ENCODE peak calls at places on chromosomes 4 and X, in five cellular contexts. One of them, this sample, is unnamed.

GRCh38 chr4:31005037-31005436 is 284.9 kb downstream of the PCDH7 start:
- DNase-seq in HepG2: no peak
- DNase-seq in A549: no peak
- DNase-seq in GM23338: no peak
- DNase-seq in K562: no peak
- DNase-seq in this sample: no peak

GRCh38 chr4:89306486-89307184 is 965 bp downstream of the GPRIN3 start:
- DNase-seq in HepG2: no peak
- DNase-seq in A549: no peak
- DNase-seq in GM23338: no peak
- DNase-seq in K562: no peak
- DNase-seq in this sample: no peak

GRCh38 chr4:150199056-150199455 is 120.8 kb downstream of the DCLK2 start:
- DNase-seq in HepG2: no peak
- DNase-seq in A549: no peak
- DNase-seq in GM23338: no peak
- DNase-seq in K562: no peak
- DNase-seq in this sample: no peak

GRCh38 chr4:168759321-168759720 is 250.7 kb downstream of the CBR4 start:
- DNase-seq in HepG2: no peak
- DNase-seq in A549: no peak
- DNase-seq in GM23338: no peak
- DNase-seq in K562: no peak
- DNase-seq in this sample: no peak

GRCh38 chrX:114344756-114345155 is 239.1 kb upstream of the HTR2C start:
- DNase-seq in HepG2: peak; percentile 3
- DNase-seq in A549: peak; percentile 1
- DNase-seq in GM23338: peak; percentile 68
- DNase-seq in K562: peak; percentile 25
- DNase-seq in this sample: no peak

GRCh38 chrX:97016106-97016505 is 132.4 kb downstream of the RPA4 start:
- DNase-seq in HepG2: no peak
- DNase-seq in A549: no peak
- DNase-seq in GM23338: no peak
- DNase-seq in K562: no peak
- DNase-seq in this sample: no peak

GRCh38 chr4:112519689-112520597 is 4.0 kb upstream of the NEUROG2 start:
- DNase-seq in HepG2: no peak
- DNase-seq in A549: no peak
- DNase-seq in GM23338: peak; percentile 78
- DNase-seq in K562: no peak
- DNase-seq in this sample: no peak

GRCh38 chr4:54539500-54540029 is 118.2 kb upstream of the KIT start:
- DNase-seq in HepG2: peak; percentile 6
- DNase-seq in A549: peak; percentile 6
- DNase-seq in GM23338: peak; percentile 80
- DNase-seq in K562: peak; percentile 20
- DNase-seq in this sample: no peak

GRCh38 chr4:25919676-25920075 is 5.7 kb downstream of the SMIM20 start:
- DNase-seq in HepG2: peak; percentile 91
- DNase-seq in A549: no peak
- DNase-seq in GM23338: no peak
- DNase-seq in K562: peak; percentile 20
- DNase-seq in this sample: no peak

GRCh38 chr4:111602848-111603247 is 542.4 kb upstream of the FAM241A start:
- DNase-seq in HepG2: no peak
- DNase-seq in A549: no peak
- DNase-seq in GM23338: peak; percentile 18
- DNase-seq in K562: no peak
- DNase-seq in this sample: no peak

GRCh38 chr4:153131478-153132069 is 72.7 kb upstream of the TRIM2 start:
- DNase-seq in HepG2: no peak
- DNase-seq in A549: no peak
- DNase-seq in GM23338: peak; percentile 41
- DNase-seq in K562: no peak
- DNase-seq in this sample: no peak

GRCh38 chr4:67785528-67785927 is 31.3 kb upstream of the GNRHR start:
- DNase-seq in HepG2: no peak
- DNase-seq in A549: no peak
- DNase-seq in GM23338: no peak
- DNase-seq in K562: no peak
- DNase-seq in this sample: no peak

GRCh38 chr4:88144048-88144447 is 14.4 kb downstream of the ABCG2 start:
- DNase-seq in HepG2: no peak
- DNase-seq in A549: no peak
- DNase-seq in GM23338: peak; percentile 71
- DNase-seq in K562: no peak
- DNase-seq in this sample: no peak

GRCh38 chr4:88144866-88145300 is 13.6 kb downstream of the ABCG2 start:
- DNase-seq in HepG2: no peak
- DNase-seq in A549: no peak
- DNase-seq in GM23338: no peak
- DNase-seq in K562: no peak
- DNase-seq in this sample: no peak

GRCh38 chr4:88146891-88147290 is 11.5 kb downstream of the ABCG2 start:
- DNase-seq in HepG2: no peak
- DNase-seq in A549: no peak
- DNase-seq in GM23338: no peak
- DNase-seq in K562: no peak
- DNase-seq in this sample: no peak

GRCh38 chr4:88147799-88148217 is 10.6 kb downstream of the ABCG2 start:
- DNase-seq in HepG2: peak; percentile 19
- DNase-seq in A549: no peak
- DNase-seq in GM23338: peak; percentile 30
- DNase-seq in K562: no peak
- DNase-seq in this sample: no peak

DNA sequence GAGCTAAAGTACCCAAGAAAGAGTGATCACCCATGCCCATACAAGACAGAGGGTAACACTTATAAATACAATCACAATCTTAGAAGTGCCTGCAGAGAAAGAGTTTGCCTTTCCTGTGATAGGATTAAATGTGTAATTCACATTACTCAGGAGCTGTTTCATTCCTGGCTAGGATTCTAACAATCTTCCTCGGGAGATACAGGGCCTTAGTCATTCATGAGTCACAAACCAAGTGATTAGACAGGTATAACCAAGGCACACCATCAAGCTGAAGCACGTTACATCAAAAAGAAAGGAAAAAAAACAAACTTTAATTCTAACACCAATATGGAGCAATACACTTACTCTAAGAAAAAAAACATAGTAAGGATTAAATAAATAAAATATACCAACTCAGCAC is 14.9 kb downstream of the ABCG2 start:
- DNase-seq in HepG2: no peak
- DNase-seq in A549: peak; percentile 46
- DNase-seq in GM23338: no peak
- DNase-seq in K562: no peak
- DNase-seq in this sample: no peak
- TF ChIP-seq JUNB in HepG2: no peak
- TF ChIP-seq JUNB in A549: peak; percentile 72
- TF ChIP-seq JUNB in GM23338: no peak
- TF ChIP-seq JUNB in K562: no peak
- TF ChIP-seq JUNB in this sample: no peak

DNA sequence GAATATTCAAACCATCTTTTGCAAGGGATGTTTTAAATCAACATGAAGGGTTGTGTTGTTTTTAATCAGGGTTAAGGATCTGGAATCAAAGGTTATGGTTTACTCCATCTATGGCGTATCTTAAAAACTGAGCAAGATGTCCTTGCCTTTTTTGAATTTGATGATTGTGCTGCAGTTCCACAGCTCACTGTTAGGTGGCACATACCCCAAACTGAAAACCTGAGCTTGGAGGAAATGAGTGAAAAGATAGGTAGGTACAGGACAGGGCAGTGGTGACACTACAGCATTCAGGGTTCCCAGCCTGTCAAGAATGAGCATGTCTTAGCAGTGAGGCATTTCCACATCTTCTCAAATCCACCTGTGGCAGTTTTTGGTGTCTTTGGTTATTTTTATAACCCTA is 13.1 kb upstream of the EOLA1 start:
- DNase-seq in HepG2: peak; percentile 21
- DNase-seq in A549: peak; percentile 20
- DNase-seq in GM23338: peak; percentile 45
- DNase-seq in K562: peak; percentile 29
- DNase-seq in this sample: no peak
- TF ChIP-seq JUNB in HepG2: no peak
- TF ChIP-seq JUNB in A549: no peak
- TF ChIP-seq JUNB in GM23338: no peak
- TF ChIP-seq JUNB in K562: no peak
- TF ChIP-seq JUNB in this sample: no peak

GRCh38 chr4:1401409-1402020 is 4.7 kb downstream of the NKX1-1 start:
- DNase-seq in HepG2: no peak
- DNase-seq in A549: no peak
- DNase-seq in GM23338: no peak
- DNase-seq in K562: no peak
- DNase-seq in this sample: no peak
- TF ChIP-seq JUNB in HepG2: no peak
- TF ChIP-seq JUNB in A549: no peak
- TF ChIP-seq JUNB in GM23338: no peak
- TF ChIP-seq JUNB in K562: no peak
- TF ChIP-seq JUNB in this sample: no peak

DNA sequence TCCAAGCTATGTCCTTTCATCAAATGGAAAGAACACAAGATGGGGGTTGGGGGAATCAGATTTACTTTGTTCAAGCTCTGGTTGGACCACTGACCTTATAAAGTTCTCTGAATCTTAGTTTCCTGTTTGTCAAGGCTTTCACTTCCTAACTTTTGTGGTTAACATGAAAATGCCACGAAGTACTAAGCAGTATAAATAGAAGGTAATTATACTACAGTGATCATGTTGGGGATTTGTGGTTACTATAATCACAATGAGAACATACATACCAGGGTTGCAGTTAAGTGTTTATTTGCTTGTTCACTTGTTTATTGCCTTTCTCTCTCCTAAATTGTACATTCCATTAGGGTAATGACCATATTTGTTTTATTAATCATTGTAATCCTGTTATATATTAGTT is 53.2 kb downstream of the SPRY1 start:
- DNase-seq in HepG2: peak; percentile 46
- DNase-seq in A549: no peak
- DNase-seq in GM23338: no peak
- DNase-seq in K562: no peak
- DNase-seq in this sample: peak; percentile 51
- TF ChIP-seq JUNB in HepG2: no peak
- TF ChIP-seq JUNB in A549: no peak
- TF ChIP-seq JUNB in GM23338: no peak
- TF ChIP-seq JUNB in K562: no peak
- TF ChIP-seq JUNB in this sample: no peak

DNA sequence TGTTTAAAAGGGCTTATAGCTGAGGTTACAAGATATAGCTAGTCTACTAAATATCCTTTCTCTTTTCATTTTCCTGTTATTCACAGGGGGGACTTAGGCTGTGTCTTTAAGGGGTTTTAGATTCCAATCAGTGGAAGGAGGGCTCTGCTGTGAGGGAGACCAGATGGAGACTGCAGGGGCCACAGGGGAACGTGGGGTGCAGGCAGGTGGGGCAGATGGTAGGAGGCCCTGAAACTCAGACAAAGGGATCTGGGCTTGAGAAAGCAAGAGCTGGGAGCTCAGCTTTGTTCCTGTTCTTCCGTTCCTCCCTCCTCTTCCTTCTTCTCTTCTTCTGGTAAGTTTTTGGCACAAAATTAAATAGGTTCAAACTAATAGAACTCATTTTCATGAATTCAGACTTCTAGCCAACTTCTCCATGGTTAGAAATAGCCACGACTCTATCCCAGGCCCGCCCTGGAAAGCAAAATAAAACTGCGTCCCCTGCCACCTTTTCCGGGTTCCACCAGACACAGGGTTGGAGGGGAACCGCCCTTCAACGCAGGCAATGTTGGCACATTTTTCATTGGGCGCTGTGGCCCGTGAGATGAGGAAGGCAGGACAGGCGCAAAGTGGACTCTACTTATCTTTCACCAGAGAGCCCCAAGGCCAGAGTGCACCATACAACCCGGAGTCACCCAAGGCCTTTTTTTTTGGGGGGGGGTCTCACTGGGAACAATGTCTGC is 3.5 kb upstream of the TMSB4X start:
- DNase-seq in HepG2: no peak
- DNase-seq in A549: no peak
- DNase-seq in GM23338: no peak
- DNase-seq in K562: no peak
- DNase-seq in this sample: no peak
- TF ChIP-seq JUNB in HepG2: no peak
- TF ChIP-seq JUNB in A549: no peak
- TF ChIP-seq JUNB in GM23338: no peak
- TF ChIP-seq JUNB in K562: no peak
- TF ChIP-seq JUNB in this sample: no peak

GRCh38 chr4:147786531-147786930 is 54.6 kb downstream of the ARHGAP10 start:
- DNase-seq in HepG2: no peak
- DNase-seq in A549: no peak
- DNase-seq in GM23338: no peak
- DNase-seq in K562: no peak
- DNase-seq in this sample: no peak
- TF ChIP-seq JUNB in HepG2: no peak
- TF ChIP-seq JUNB in A549: no peak
- TF ChIP-seq JUNB in GM23338: no peak
- TF ChIP-seq JUNB in K562: no peak
- TF ChIP-seq JUNB in this sample: no peak

DNA sequence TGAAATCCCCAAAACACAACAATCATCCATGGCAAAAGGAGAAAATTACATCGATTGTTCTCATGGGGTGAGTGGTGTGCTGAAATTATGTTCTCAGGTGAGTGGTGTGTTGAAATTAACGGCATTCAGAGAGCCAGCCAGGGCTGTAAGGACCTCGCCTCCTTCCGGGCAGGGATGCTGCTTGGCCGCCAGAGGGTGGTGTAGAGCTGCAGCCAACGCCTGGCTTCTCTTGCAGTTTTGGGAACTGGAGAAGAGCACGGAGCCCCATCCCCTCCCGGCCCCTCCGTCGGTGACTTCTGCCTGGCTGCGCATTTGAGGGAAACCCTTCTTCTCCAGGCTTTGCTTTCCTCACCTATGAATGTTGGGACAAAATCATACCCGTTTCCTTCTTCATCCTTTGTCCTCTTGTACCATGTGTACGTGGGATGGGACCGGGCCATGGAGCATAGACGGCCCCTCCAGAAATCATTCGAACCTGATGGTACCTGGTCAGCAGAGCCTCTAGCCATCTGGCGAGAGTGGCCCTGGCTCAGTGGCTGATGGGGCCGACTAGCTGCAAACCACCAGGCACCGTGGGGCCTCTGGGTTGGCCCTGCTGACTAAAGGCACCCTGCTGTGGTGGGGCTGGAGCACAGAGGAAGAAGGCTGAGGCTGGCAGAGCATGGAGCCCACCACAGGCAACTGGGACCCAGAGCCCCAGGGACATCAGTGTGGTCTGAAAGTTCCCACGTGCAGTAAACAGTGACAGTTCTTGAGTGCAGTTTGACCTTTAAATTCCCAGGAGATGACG is 28.4 kb downstream of the TRMT44 start:
- DNase-seq in HepG2: peak; percentile 16
- DNase-seq in A549: peak; percentile 28
- DNase-seq in GM23338: peak; percentile 88
- DNase-seq in K562: peak; percentile 78
- DNase-seq in this sample: peak; percentile 5
- TF ChIP-seq JUNB in HepG2: no peak
- TF ChIP-seq JUNB in A549: no peak
- TF ChIP-seq JUNB in GM23338: no peak
- TF ChIP-seq JUNB in K562: no peak
- TF ChIP-seq JUNB in this sample: no peak

This sample was measured in GM12878.